ENCODE peak calls at places on chromosome 14, in six cellular contexts. H, C, T, N, F and G are unnamed samples.

GRCh38 chr14:58865520-58866281 is 227.9 kb downstream of the DACT1 start:
- DNase-seq in N (no peak), F (no peak), H (peak), C (no peak), T (no peak), G (peak)

GRCh38 chr14:90375934-90376333 is 20.9 kb upstream of the CALM1 start:
- DNase-seq in H (peak), N (peak), F (no peak), C (no peak), T (no peak), G (no peak)

GRCh38 chr14:101126376-101127130 is 223.0 kb upstream of the RTL1 start:
- DNase-seq in F (no peak), N (no peak), T (no peak), C (no peak), H (no peak), G (no peak)

GRCh38 chr14:76998777-76999366 is 29.6 kb downstream of the IRF2BPL start:
- DNase-seq in N (no peak), H (no peak), T (no peak), F (no peak), C (no peak), G (no peak)

GRCh38 chr14:81625343-81625742 is 91.7 kb upstream of the SEL1L start:
- DNase-seq in T (peak), F (no peak), N (peak), C (no peak), H (peak), G (peak)

GRCh38 chr14:76760331-76761197 is 704 bp upstream of the VASH1 start:
- DNase-seq in N (no peak), H (no peak), F (no peak), C (no peak), T (no peak), G (no peak)

GRCh38 chr14:96194657-96195431 is 9.8 kb upstream of the BDKRB2 start:
- DNase-seq in F (no peak), C (no peak), N (no peak), T (no peak), H (peak), G (no peak)

GRCh38 chr14:67571275-67571990 is 28.6 kb downstream of the PIGH start:
- DNase-seq in C (peak), H (peak), N (peak), T (peak), F (peak), G (peak)